ENCODE peak calls at places on chromosomes 7 and 10, in eight cellular contexts. One of them, this sample, is unnamed.

GRCh38 chr7:99194301-99194700 is 13.6 kb downstream of the KPNA7 start:
- DNase-seq in CD4-positive, CD25-positive, alpha-beta regulatory T cell: no peak
- DNase-seq in fibroblast of lung: no peak
- DNase-seq in stomach: no peak
- DNase-seq in naive thymus-derived CD4-positive, alpha-beta T cell: no peak
- DNase-seq in MM.1S: no peak
- DNase-seq in CD4-positive, alpha-beta T cell: no peak
- DNase-seq in AG04450: no peak
- DNase-seq in this sample: no peak

GRCh38 chr10:95909591-95909990 is 1.8 kb downstream of the CC2D2B start:
- DNase-seq in fibroblast of lung: no peak
- DNase-seq in CD4-positive, alpha-beta T cell: no peak
- DNase-seq in AG04450: no peak
- DNase-seq in naive thymus-derived CD4-positive, alpha-beta T cell: no peak
- DNase-seq in CD4-positive, CD25-positive, alpha-beta regulatory T cell: no peak
- DNase-seq in stomach: no peak
- DNase-seq in MM.1S: peak; percentile 73
- DNase-seq in this sample: no peak

GRCh38 chr10:69254877-69255276 is 23.4 kb upstream of the HK1 start:
- DNase-seq in CD4-positive, alpha-beta T cell: no peak
- DNase-seq in MM.1S: no peak
- DNase-seq in stomach: no peak
- DNase-seq in naive thymus-derived CD4-positive, alpha-beta T cell: no peak
- DNase-seq in AG04450: no peak
- DNase-seq in fibroblast of lung: no peak
- DNase-seq in CD4-positive, CD25-positive, alpha-beta regulatory T cell: no peak
- DNase-seq in this sample: no peak

GRCh38 chr7:2014391-2015241 is 218.1 kb downstream of the MAD1L1 start:
- DNase-seq in CD4-positive, CD25-positive, alpha-beta regulatory T cell: no peak
- DNase-seq in AG04450: no peak
- DNase-seq in MM.1S: no peak
- DNase-seq in CD4-positive, alpha-beta T cell: no peak
- DNase-seq in fibroblast of lung: no peak
- DNase-seq in stomach: no peak
- DNase-seq in naive thymus-derived CD4-positive, alpha-beta T cell: no peak
- DNase-seq in this sample: no peak

GRCh38 chr10:62582804-62583208 is 208.6 kb downstream of the ZNF365 start:
- DNase-seq in AG04450: peak; percentile 86
- DNase-seq in fibroblast of lung: peak; percentile 93
- DNase-seq in CD4-positive, CD25-positive, alpha-beta regulatory T cell: no peak
- DNase-seq in stomach: peak; percentile 30
- DNase-seq in MM.1S: no peak
- DNase-seq in naive thymus-derived CD4-positive, alpha-beta T cell: no peak
- DNase-seq in CD4-positive, alpha-beta T cell: no peak
- DNase-seq in this sample: no peak

GRCh38 chr10:114491419-114491818 is 87.1 kb upstream of the AFAP1L2 start:
- DNase-seq in AG04450: no peak
- DNase-seq in fibroblast of lung: no peak
- DNase-seq in stomach: no peak
- DNase-seq in MM.1S: no peak
- DNase-seq in CD4-positive, CD25-positive, alpha-beta regulatory T cell: no peak
- DNase-seq in naive thymus-derived CD4-positive, alpha-beta T cell: no peak
- DNase-seq in CD4-positive, alpha-beta T cell: no peak
- DNase-seq in this sample: no peak

GRCh38 chr10:123886292-123886691 is 5.3 kb downstream of the CPXM2 start:
- DNase-seq in stomach: no peak
- DNase-seq in fibroblast of lung: no peak
- DNase-seq in CD4-positive, CD25-positive, alpha-beta regulatory T cell: no peak
- DNase-seq in CD4-positive, alpha-beta T cell: no peak
- DNase-seq in MM.1S: no peak
- DNase-seq in AG04450: no peak
- DNase-seq in naive thymus-derived CD4-positive, alpha-beta T cell: no peak
- DNase-seq in this sample: no peak

GRCh38 chr10:121096617-121097431 is 245.7 kb downstream of the WDR11 start:
- DNase-seq in fibroblast of lung: peak; percentile 29
- DNase-seq in CD4-positive, alpha-beta T cell: no peak
- DNase-seq in CD4-positive, CD25-positive, alpha-beta regulatory T cell: no peak
- DNase-seq in AG04450: no peak
- DNase-seq in stomach: peak; percentile 33
- DNase-seq in MM.1S: no peak
- DNase-seq in naive thymus-derived CD4-positive, alpha-beta T cell: no peak
- DNase-seq in this sample: no peak

GRCh38 chr10:131569851-131570715 is 258.6 kb upstream of the TCERG1L start:
- DNase-seq in CD4-positive, CD25-positive, alpha-beta regulatory T cell: no peak
- DNase-seq in fibroblast of lung: no peak
- DNase-seq in CD4-positive, alpha-beta T cell: no peak
- DNase-seq in MM.1S: no peak
- DNase-seq in stomach: peak; percentile 15
- DNase-seq in naive thymus-derived CD4-positive, alpha-beta T cell: no peak
- DNase-seq in AG04450: no peak
- DNase-seq in this sample: no peak

GRCh38 chr10:131573256-131574215 is 262.0 kb upstream of the TCERG1L start:
- DNase-seq in CD4-positive, CD25-positive, alpha-beta regulatory T cell: no peak
- DNase-seq in MM.1S: no peak
- DNase-seq in stomach: peak; percentile 15
- DNase-seq in naive thymus-derived CD4-positive, alpha-beta T cell: no peak
- DNase-seq in fibroblast of lung: no peak
- DNase-seq in CD4-positive, alpha-beta T cell: no peak
- DNase-seq in AG04450: no peak
- DNase-seq in this sample: no peak

GRCh38 chr10:131571346-131571745 is 259.8 kb upstream of the TCERG1L start:
- DNase-seq in MM.1S: no peak
- DNase-seq in stomach: peak; percentile 1
- DNase-seq in CD4-positive, CD25-positive, alpha-beta regulatory T cell: no peak
- DNase-seq in fibroblast of lung: no peak
- DNase-seq in naive thymus-derived CD4-positive, alpha-beta T cell: no peak
- DNase-seq in CD4-positive, alpha-beta T cell: no peak
- DNase-seq in AG04450: no peak
- DNase-seq in this sample: no peak

GRCh38 chr10:131570716-131571307 is 259.3 kb upstream of the TCERG1L start:
- DNase-seq in AG04450: no peak
- DNase-seq in MM.1S: no peak
- DNase-seq in CD4-positive, CD25-positive, alpha-beta regulatory T cell: no peak
- DNase-seq in fibroblast of lung: no peak
- DNase-seq in naive thymus-derived CD4-positive, alpha-beta T cell: no peak
- DNase-seq in stomach: peak; percentile 17
- DNase-seq in CD4-positive, alpha-beta T cell: no peak
- DNase-seq in this sample: no peak

DNA sequence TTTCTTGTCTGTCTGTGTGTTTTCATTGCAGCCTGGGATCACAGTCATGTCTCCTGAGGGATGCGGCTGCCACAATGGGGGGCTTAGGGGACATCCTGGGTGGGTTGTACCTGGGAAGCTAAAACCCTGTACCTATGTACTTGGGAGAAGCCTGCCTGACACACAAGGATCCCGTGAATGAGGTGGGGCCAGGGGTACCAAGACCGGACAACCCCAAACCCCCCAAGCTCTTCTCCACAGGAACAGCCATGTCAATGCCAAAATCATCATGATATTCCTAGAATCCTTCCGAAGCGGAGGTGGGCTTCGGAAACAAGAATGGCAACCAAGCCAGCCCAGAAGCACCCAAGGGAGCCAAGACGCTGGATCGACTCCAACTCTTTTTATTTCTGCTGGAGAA is 260.3 kb upstream of the TCERG1L start:
- DNase-seq in CD4-positive, alpha-beta T cell: no peak
- DNase-seq in AG04450: no peak
- DNase-seq in naive thymus-derived CD4-positive, alpha-beta T cell: no peak
- DNase-seq in stomach: peak; percentile 14
- DNase-seq in fibroblast of lung: no peak
- DNase-seq in CD4-positive, CD25-positive, alpha-beta regulatory T cell: no peak
- DNase-seq in MM.1S: no peak
- DNase-seq in this sample: no peak
- H3K9me3 ChIP-seq in CD4-positive, alpha-beta T cell: no peaks in the 10 kb centered on the region
- H3K9me3 ChIP-seq in AG04450: peaks cover 87% of the 10 kb centered on the region
- H3K9me3 ChIP-seq in naive thymus-derived CD4-positive, alpha-beta T cell: no peaks in the 10 kb centered on the region
- H3K9me3 ChIP-seq in stomach: no peaks in the 10 kb centered on the region
- H3K9me3 ChIP-seq in fibroblast of lung: no peaks in the 10 kb centered on the region
- H3K9me3 ChIP-seq in CD4-positive, CD25-positive, alpha-beta regulatory T cell: no peaks in the 10 kb centered on the region
- H3K9me3 ChIP-seq in MM.1S: no peaks in the 10 kb centered on the region
- H3K9me3 ChIP-seq in this sample: no peaks in the 10 kb centered on the region

DNA sequence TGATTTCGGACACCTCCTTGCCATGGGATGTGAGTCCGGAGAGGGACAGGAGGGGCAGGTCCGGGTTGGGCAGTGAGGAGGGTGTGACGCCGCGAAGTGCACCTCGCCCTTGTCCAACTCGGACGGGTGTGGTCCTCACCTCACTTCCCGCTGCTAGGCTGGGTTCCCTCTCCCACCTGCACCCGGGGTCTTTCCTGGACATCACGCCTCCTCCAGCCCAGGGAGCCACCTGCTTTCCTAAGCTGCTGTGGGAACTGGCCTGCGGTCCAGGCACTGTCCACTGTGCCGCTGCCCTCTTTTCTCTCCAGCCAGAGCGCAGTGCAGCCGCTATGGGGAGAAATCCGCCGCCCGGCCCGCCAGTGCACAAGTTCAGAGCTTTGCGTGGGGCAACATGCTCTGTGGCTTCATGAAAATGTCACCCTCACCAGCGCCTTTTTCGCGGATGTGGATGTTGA is 45.0 kb upstream of the ZNF716 start:
- DNase-seq in naive thymus-derived CD4-positive, alpha-beta T cell: no peak
- DNase-seq in stomach: no peak
- DNase-seq in fibroblast of lung: no peak
- DNase-seq in CD4-positive, CD25-positive, alpha-beta regulatory T cell: no peak
- DNase-seq in CD4-positive, alpha-beta T cell: no peak
- DNase-seq in MM.1S: no peak
- DNase-seq in AG04450: no peak
- DNase-seq in this sample: no peak
- H3K9me3 ChIP-seq in naive thymus-derived CD4-positive, alpha-beta T cell: peaks cover 25% of the 10 kb centered on the region
- H3K9me3 ChIP-seq in stomach: peaks cover 34% of the 10 kb centered on the region
- H3K9me3 ChIP-seq in fibroblast of lung: no peaks in the 10 kb centered on the region
- H3K9me3 ChIP-seq in CD4-positive, CD25-positive, alpha-beta regulatory T cell: no peaks in the 10 kb centered on the region
- H3K9me3 ChIP-seq in CD4-positive, alpha-beta T cell: peaks cover 3% of the 10 kb centered on the region
- H3K9me3 ChIP-seq in MM.1S: no peaks in the 10 kb centered on the region
- H3K9me3 ChIP-seq in AG04450: peaks cover 39% of the 10 kb centered on the region
- H3K9me3 ChIP-seq in this sample: no peaks in the 10 kb centered on the region

GRCh38 chr7:66537380-66537779 is 91.3 kb upstream of the KCTD7 start:
- DNase-seq in AG04450: no peak
- DNase-seq in stomach: no peak
- DNase-seq in CD4-positive, alpha-beta T cell: no peak
- DNase-seq in fibroblast of lung: no peak
- DNase-seq in CD4-positive, CD25-positive, alpha-beta regulatory T cell: no peak
- DNase-seq in MM.1S: no peak
- DNase-seq in naive thymus-derived CD4-positive, alpha-beta T cell: no peak
- DNase-seq in this sample: no peak

GRCh38 chr7:66542049-66542448 is 86.6 kb upstream of the KCTD7 start:
- DNase-seq in AG04450: no peak
- DNase-seq in naive thymus-derived CD4-positive, alpha-beta T cell: no peak
- DNase-seq in MM.1S: no peak
- DNase-seq in CD4-positive, CD25-positive, alpha-beta regulatory T cell: no peak
- DNase-seq in CD4-positive, alpha-beta T cell: no peak
- DNase-seq in stomach: no peak
- DNase-seq in fibroblast of lung: no peak
- DNase-seq in this sample: no peak

GRCh38 chr7:66539948-66540375 is 88.7 kb upstream of the KCTD7 start:
- DNase-seq in AG04450: no peak
- DNase-seq in CD4-positive, CD25-positive, alpha-beta regulatory T cell: no peak
- DNase-seq in fibroblast of lung: no peak
- DNase-seq in MM.1S: no peak
- DNase-seq in naive thymus-derived CD4-positive, alpha-beta T cell: no peak
- DNase-seq in stomach: no peak
- DNase-seq in CD4-positive, alpha-beta T cell: no peak
- DNase-seq in this sample: no peak

GRCh38 chr7:66537876-66538275 is 90.8 kb upstream of the KCTD7 start:
- DNase-seq in fibroblast of lung: no peak
- DNase-seq in CD4-positive, CD25-positive, alpha-beta regulatory T cell: no peak
- DNase-seq in AG04450: no peak
- DNase-seq in stomach: no peak
- DNase-seq in CD4-positive, alpha-beta T cell: no peak
- DNase-seq in MM.1S: no peak
- DNase-seq in naive thymus-derived CD4-positive, alpha-beta T cell: no peak
- DNase-seq in this sample: no peak

DNA sequence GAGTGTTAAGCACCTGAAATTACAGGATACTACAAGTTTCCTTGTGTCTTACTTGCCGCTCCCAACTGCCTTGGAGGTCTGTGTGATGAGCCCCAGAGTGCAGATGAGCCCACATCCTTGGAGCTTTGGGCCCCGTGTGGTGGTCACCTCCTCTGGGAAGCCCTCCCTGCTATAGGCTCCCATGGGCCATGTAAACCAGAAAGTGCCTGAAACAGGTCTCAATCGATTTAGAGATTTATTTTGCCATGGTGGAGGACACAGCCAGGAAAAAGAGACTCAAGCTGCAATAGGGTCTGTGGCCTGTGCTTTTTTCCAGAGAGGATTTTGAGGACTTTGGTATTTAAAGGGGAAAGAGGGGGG is 89.4 kb upstream of the KCTD7 start:
- DNase-seq in stomach: no peak
- DNase-seq in CD4-positive, CD25-positive, alpha-beta regulatory T cell: no peak
- DNase-seq in AG04450: no peak
- DNase-seq in fibroblast of lung: no peak
- DNase-seq in CD4-positive, alpha-beta T cell: no peak
- DNase-seq in MM.1S: no peak
- DNase-seq in naive thymus-derived CD4-positive, alpha-beta T cell: no peak
- DNase-seq in this sample: no peak
- H3K9me3 ChIP-seq in stomach: no peaks in the 10 kb centered on the region
- H3K9me3 ChIP-seq in CD4-positive, CD25-positive, alpha-beta regulatory T cell: no peaks in the 10 kb centered on the region
- H3K9me3 ChIP-seq in AG04450: no peaks in the 10 kb centered on the region
- H3K9me3 ChIP-seq in fibroblast of lung: no peaks in the 10 kb centered on the region
- H3K9me3 ChIP-seq in CD4-positive, alpha-beta T cell: no peaks in the 10 kb centered on the region
- H3K9me3 ChIP-seq in MM.1S: no peaks in the 10 kb centered on the region
- H3K9me3 ChIP-seq in naive thymus-derived CD4-positive, alpha-beta T cell: no peaks in the 10 kb centered on the region
- H3K9me3 ChIP-seq in this sample: no peaks in the 10 kb centered on the region

GRCh38 chr7:36942558-36943354 is 218.5 kb upstream of the AOAH start:
- DNase-seq in naive thymus-derived CD4-positive, alpha-beta T cell: no peak
- DNase-seq in AG04450: no peak
- DNase-seq in MM.1S: no peak
- DNase-seq in CD4-positive, alpha-beta T cell: no peak
- DNase-seq in fibroblast of lung: no peak
- DNase-seq in stomach: no peak
- DNase-seq in CD4-positive, CD25-positive, alpha-beta regulatory T cell: no peak
- DNase-seq in this sample: no peak

GRCh38 chr7:36942062-36942461 is 217.8 kb upstream of the AOAH start:
- DNase-seq in CD4-positive, alpha-beta T cell: no peak
- DNase-seq in CD4-positive, CD25-positive, alpha-beta regulatory T cell: no peak
- DNase-seq in AG04450: no peak
- DNase-seq in stomach: no peak
- DNase-seq in naive thymus-derived CD4-positive, alpha-beta T cell: no peak
- DNase-seq in fibroblast of lung: no peak
- DNase-seq in MM.1S: no peak
- DNase-seq in this sample: no peak

GRCh38 chr7:36943591-36944430 is 219.5 kb upstream of the AOAH start:
- DNase-seq in CD4-positive, CD25-positive, alpha-beta regulatory T cell: no peak
- DNase-seq in AG04450: no peak
- DNase-seq in CD4-positive, alpha-beta T cell: no peak
- DNase-seq in naive thymus-derived CD4-positive, alpha-beta T cell: no peak
- DNase-seq in fibroblast of lung: no peak
- DNase-seq in stomach: no peak
- DNase-seq in MM.1S: peak; percentile 41
- DNase-seq in this sample: no peak

GRCh38 chr7:36939816-36940215 is 215.5 kb upstream of the AOAH start:
- DNase-seq in MM.1S: no peak
- DNase-seq in CD4-positive, CD25-positive, alpha-beta regulatory T cell: no peak
- DNase-seq in stomach: no peak
- DNase-seq in naive thymus-derived CD4-positive, alpha-beta T cell: no peak
- DNase-seq in AG04450: no peak
- DNase-seq in fibroblast of lung: no peak
- DNase-seq in CD4-positive, alpha-beta T cell: no peak
- DNase-seq in this sample: no peak

DNA sequence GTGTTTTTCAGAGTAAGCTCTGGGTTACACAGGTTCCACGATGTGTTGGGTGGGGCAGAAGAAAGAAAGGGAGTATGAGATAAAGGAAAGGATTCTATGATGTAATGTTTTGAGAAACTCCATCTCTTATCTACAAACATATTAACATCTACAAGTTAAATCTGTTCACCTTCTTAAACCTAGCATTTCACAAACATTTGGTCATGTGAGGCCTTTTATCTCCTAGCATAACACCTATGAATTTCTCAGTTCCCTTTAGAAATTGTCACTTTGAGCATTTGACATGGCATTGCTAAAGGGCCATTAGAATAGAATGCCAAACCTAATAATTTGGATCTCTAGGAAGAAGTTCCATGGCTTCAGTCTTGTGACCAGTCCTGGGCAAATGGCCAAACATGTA is 217.1 kb upstream of the AOAH start:
- DNase-seq in stomach: no peak
- DNase-seq in CD4-positive, alpha-beta T cell: no peak
- DNase-seq in CD4-positive, CD25-positive, alpha-beta regulatory T cell: no peak
- DNase-seq in AG04450: no peak
- DNase-seq in naive thymus-derived CD4-positive, alpha-beta T cell: no peak
- DNase-seq in fibroblast of lung: no peak
- DNase-seq in MM.1S: no peak
- DNase-seq in this sample: no peak
- H3K9me3 ChIP-seq in stomach: peaks cover 32% of the 10 kb centered on the region
- H3K9me3 ChIP-seq in CD4-positive, alpha-beta T cell: peaks cover 90% of the 10 kb centered on the region
- H3K9me3 ChIP-seq in CD4-positive, CD25-positive, alpha-beta regulatory T cell: peaks cover 62% of the 10 kb centered on the region
- H3K9me3 ChIP-seq in AG04450: no peaks in the 10 kb centered on the region
- H3K9me3 ChIP-seq in naive thymus-derived CD4-positive, alpha-beta T cell: peaks cover 88% of the 10 kb centered on the region
- H3K9me3 ChIP-seq in fibroblast of lung: no peaks in the 10 kb centered on the region
- H3K9me3 ChIP-seq in MM.1S: no peaks in the 10 kb centered on the region
- H3K9me3 ChIP-seq in this sample: peaks cover 15% of the 10 kb centered on the region